ENCODE peak calls at places on chromosomes 3 and 15, in four cellular contexts. L is HepG2, Q is esophagus squamous epithelium, S is tibial nerve. W is an unnamed sample.

GRCh38 chr3:97872209-97873042 is 50.6 kb downstream of the CRYBG3 start:
- DNase-seq in L (no peak), Q (no peak), S (no peak), W (peak)

GRCh38 chr15:66774001-66774814 is 72.2 kb downstream of the SMAD6 start:
- DNase-seq in S (peak), L (peak), Q (no peak), W (peak)

GRCh38 chr3:51004235-51004634 is 329.5 kb downstream of the DOCK3 start:
- DNase-seq in S (no peak), Q (no peak), L (no peak), W (no peak)

GRCh38 chr15:63198752-63199250 is 9.4 kb downstream of the RAB8B start:
- DNase-seq in Q (no peak), L (no peak), S (no peak), W (no peak)

GRCh38 chr3:42831321-42831713 is 22.1 kb downstream of the ACKR2 start:
- DNase-seq in S (peak), Q (no peak), L (peak), W (peak)

GRCh38 chr3:32569540-32570425 is 875 bp downstream of the DYNC1LI1 start:
- DNase-seq in S (no peak), L (peak), Q (no peak), W (peak)

GRCh38 chr3:175336406-175337133 is 477.4 kb downstream of the NAALADL2 start:
- DNase-seq in L (no peak), S (no peak), Q (no peak), W (no peak)

GRCh38 chr3:170189396-170190256 is 8.1 kb upstream of the PHC3 start:
- DNase-seq in L (no peak), S (no peak), Q (no peak), W (no peak)

GRCh38 chr15:87871130-87871737 is 385.3 kb downstream of the NTRK3 start:
- DNase-seq in L (no peak), Q (no peak), S (no peak), W (no peak)

GRCh38 chr3:149936812-149937230 is 33.9 kb downstream of the PFN2 start:
- DNase-seq in Q (no peak), L (peak), S (no peak), W (peak)

GRCh38 chr15:100373942-100374341 is 32.2 kb upstream of the ADAMTS17 start:
- DNase-seq in Q (no peak), L (no peak), S (no peak), W (no peak)

GRCh38 chr3:37945803-37946530 is 44.6 kb upstream of the VILL start:
- DNase-seq in S (no peak), L (no peak), Q (no peak), W (peak)

GRCh38 chr3:72426618-72427397 is 421.4 kb downstream of the SHQ1 start:
- DNase-seq in L (peak), Q (no peak), S (no peak), W (no peak)

GRCh38 chr3:144462337-144462736 is 490.7 kb downstream of the DIPK2A start:
- DNase-seq in L (no peak), Q (no peak), S (no peak), W (no peak)

GRCh38 chr3:55167586-55168317 is 239.9 kb upstream of the LRTM1 start:
- DNase-seq in Q (no peak), S (no peak), L (no peak), W (no peak)
- TF ChIP-seq POLR2A in Q (no peak), S (no peak), L (no peak), W (no peak)

GRCh38 chr15:98865397-98866339 is 141.9 kb downstream of the PGPEP1L start:
- DNase-seq in L (peak), Q (peak), S (peak), W (peak)
- TF ChIP-seq POLR2A in L (no peak), Q (no peak), S (no peak), W (peak)

GRCh38 chr15:48332642-48333034 is 1.4 kb downstream of the DUT start:
- DNase-seq in L (no peak), Q (no peak), S (no peak), W (no peak)

GRCh38 chr15:48333553-48333952 is 2.3 kb downstream of the DUT start:
- DNase-seq in Q (no peak), L (peak), S (no peak), W (no peak)

GRCh38 chr15:48330045-48330840 is 986 bp upstream of the DUT start:
- DNase-seq in L (no peak), S (no peak), Q (no peak), W (no peak)

GRCh38 chr15:48331796-48332641 is 790 bp downstream of the DUT start:
- DNase-seq in Q (peak), S (peak), L (peak), W (peak)

DNA sequence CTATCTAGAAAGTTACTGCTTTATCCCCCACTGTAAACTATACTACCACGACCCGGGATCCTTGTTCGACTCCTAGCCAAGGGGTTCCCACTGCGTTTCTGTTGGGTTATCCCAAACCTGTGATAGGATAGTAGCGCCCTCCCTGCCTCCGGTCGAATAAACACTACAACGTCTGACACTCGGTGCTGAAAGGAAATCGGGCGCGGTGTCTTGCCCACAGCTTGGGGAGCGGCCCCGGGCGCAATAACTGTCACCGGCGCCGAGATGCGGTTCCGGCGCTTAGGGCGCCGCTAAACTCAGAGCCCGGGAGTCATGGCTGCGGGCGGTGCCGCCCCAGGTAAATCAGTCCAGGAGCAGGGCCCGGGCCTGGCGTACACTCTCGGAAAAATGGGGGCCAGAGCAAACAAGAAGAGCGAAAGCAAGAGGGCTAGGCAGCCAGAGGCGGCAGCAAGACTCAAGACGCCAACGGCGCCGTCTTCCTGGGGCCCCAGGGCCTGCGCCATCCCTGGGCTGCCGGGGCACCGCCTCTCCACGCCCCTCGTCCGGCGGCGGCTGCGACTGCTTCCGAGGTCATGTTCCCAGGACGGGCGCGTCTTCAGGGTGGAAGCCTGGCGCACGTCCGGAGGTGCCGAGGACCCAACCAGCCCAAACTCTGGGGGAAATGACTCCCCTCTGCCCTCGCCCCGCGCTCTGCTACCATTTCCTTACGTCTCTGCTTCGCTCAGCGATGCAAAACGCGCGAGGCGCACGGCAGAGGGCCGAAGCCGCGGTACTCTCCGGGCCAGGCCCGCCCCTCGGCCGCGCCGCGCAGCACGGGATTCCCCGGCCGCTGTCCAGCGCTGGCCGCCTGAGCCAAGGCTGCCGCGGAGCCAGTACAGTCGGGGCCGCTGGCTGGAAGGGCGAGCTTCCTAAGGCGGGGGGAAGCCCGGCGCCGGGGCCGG is at the start of gene DUT:
- DNase-seq in S (peak), L (peak), Q (peak), W (peak)
- TF ChIP-seq POLR2A in S (peak), L (peak), Q (no peak), W (peak)

GRCh38 chr15:85690546-85691226 is 104.0 kb downstream of the KLHL25 start:
- DNase-seq in Q (no peak), L (no peak), S (no peak), W (no peak)

GRCh38 chr15:85691350-85692240 is 103.1 kb downstream of the KLHL25 start:
- DNase-seq in L (no peak), Q (no peak), S (no peak), W (no peak)

GRCh38 chr15:85693277-85693676 is 101.4 kb downstream of the KLHL25 start:
- DNase-seq in S (no peak), Q (no peak), L (no peak), W (no peak)

GRCh38 chr15:85692873-85693272 is 101.9 kb downstream of the KLHL25 start:
- DNase-seq in S (no peak), Q (no peak), L (no peak), W (no peak)

DNA sequence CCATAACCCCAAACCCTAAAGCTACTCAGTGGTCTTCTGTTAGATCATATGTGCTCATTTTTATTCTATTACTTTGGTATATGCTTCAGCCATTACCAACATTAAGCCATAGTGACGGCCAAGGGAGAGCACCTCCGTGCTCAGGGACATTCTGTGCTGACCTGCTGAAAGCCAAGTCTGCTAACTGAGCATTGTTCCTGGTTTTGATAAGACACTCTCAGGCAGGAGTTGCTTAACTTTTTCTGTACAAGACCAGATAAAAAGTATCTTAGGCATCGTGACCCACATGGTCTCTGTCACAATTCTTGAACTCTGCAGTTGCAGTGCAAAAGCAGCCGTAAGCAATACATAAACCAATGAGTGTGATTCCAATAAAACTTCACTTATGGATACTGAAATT is 100.6 kb downstream of the KLHL25 start:
- DNase-seq in Q (no peak), L (no peak), S (no peak), W (no peak)
- TF ChIP-seq POLR2A in Q (no peak), L (no peak), S (no peak), W (no peak)

GRCh38 chr3:13013994-13014754 is 59.1 kb downstream of the IQSEC1 start:
- DNase-seq in L (no peak), S (no peak), Q (no peak), W (no peak)

GRCh38 chr3:13014755-13015285 is 58.4 kb downstream of the IQSEC1 start:
- DNase-seq in L (no peak), S (no peak), Q (no peak), W (no peak)

GRCh38 chr3:13016726-13017255 is 56.4 kb downstream of the IQSEC1 start:
- DNase-seq in S (no peak), L (no peak), Q (no peak), W (no peak)

GRCh38 chr3:13016083-13016725 is 57.0 kb downstream of the IQSEC1 start:
- DNase-seq in Q (no peak), S (no peak), L (no peak), W (no peak)

DNA sequence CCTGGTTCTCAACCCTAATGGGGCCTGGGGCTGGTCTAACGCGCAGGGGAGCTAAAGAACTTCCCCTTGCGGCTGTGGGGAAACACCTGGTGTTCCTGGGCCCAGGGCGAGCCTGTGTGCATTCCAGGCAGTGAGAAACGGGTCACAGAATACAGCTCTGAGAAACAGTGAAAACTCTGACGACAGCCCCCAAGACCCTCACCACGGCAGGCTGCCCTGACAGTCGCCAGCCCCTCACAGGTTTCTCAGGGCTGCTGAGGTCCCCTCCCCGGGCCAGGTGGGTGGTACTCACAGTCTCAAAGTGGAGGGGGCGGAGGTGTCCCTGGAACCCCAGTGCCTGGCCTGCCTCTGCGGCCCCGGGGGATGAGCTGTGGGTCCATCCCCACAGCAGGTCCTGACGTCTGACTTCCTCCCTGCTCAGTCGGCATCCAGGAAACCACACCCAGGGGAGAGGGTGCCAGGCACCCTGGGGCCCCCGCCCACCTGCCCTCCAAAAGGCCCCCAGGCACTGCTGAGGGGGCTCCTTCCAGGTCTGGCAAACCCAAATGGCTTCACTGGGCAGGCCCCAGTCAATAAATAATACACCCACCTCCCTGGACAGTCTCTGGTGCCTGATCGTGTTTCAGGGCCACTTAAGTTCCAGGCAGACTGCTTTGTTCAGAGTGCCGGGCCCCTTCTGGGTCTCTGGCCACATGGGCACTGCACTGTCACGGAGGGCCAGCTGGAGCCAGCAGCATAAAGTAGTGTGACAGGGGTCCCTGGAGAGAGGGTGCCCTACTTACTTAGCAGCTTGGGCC is 57.7 kb downstream of the IQSEC1 start:
- DNase-seq in L (no peak), Q (no peak), S (no peak), W (no peak)
- TF ChIP-seq POLR2A in L (no peak), Q (no peak), S (no peak), W (no peak)

GRCh38 chr3:71127463-71128243 is 455.9 kb downstream of the FOXP1 start:
- DNase-seq in L (no peak), Q (no peak), S (no peak), W (no peak)
- TF ChIP-seq POLR2A in L (no peak), Q (no peak), S (no peak), W (no peak)

GRCh38 chr15:47719730-47720129 is 2.4 kb downstream of the SEMA6D start:
- DNase-seq in L (no peak), S (no peak), Q (no peak), W (no peak)

GRCh38 chr15:47720555-47720954 is 3.2 kb downstream of the SEMA6D start:
- DNase-seq in S (no peak), Q (no peak), L (no peak), W (no peak)

GRCh38 chr15:47717036-47717611 is at the start of gene SEMA6D:
- DNase-seq in L (peak), S (peak), Q (no peak), W (peak)

GRCh38 chr15:47715856-47716445 is 1.4 kb upstream of the SEMA6D start:
- DNase-seq in Q (no peak), S (no peak), L (no peak), W (no peak)

GRCh38 chr15:47718474-47719440 is 1.5 kb downstream of the SEMA6D start:
- DNase-seq in S (peak), Q (no peak), L (no peak), W (no peak)
- TF ChIP-seq POLR2A in S (peak), Q (no peak), L (no peak), W (no peak)